ENCODE peak calls at places on chromosomes 12 and 14, in eight cellular contexts. One of them, this sample, is unnamed.

GRCh38 chr12:109612975-109613502 is 39.4 kb downstream of the MVK start:
- DNase-seq in NCI-H1092 treated with DMSO at 0.1 percent for 48 hours: no peak
- DNase-seq in NCI-H460: no peak
- DNase-seq in CD8-positive, alpha-beta T cell: no peak
- DNase-seq in RPMI7951: peak
- DNase-seq in MCF 10A: peak
- DNase-seq in PC-3: peak
- DNase-seq in T-helper 17 cell: no peak
- DNase-seq in this sample: peak

GRCh38 chr12:9363145-9363544 is 154.9 kb upstream of the PZP start:
- DNase-seq in NCI-H1092 treated with DMSO at 0.1 percent for 48 hours: no peak
- DNase-seq in NCI-H460: no peak
- DNase-seq in CD8-positive, alpha-beta T cell: no peak
- DNase-seq in RPMI7951: no peak
- DNase-seq in MCF 10A: no peak
- DNase-seq in PC-3: no peak
- DNase-seq in T-helper 17 cell: no peak
- DNase-seq in this sample: no peak

GRCh38 chr12:103762473-103762872 is 78.6 kb downstream of the NT5DC3 start:
- DNase-seq in NCI-H1092 treated with DMSO at 0.1 percent for 48 hours: no peak
- DNase-seq in NCI-H460: no peak
- DNase-seq in CD8-positive, alpha-beta T cell: no peak
- DNase-seq in RPMI7951: no peak
- DNase-seq in MCF 10A: no peak
- DNase-seq in PC-3: no peak
- DNase-seq in T-helper 17 cell: no peak
- DNase-seq in this sample: no peak

GRCh38 chr14:54169254-54169924 is 212.8 kb upstream of the BMP4 start:
- DNase-seq in NCI-H1092 treated with DMSO at 0.1 percent for 48 hours: no peak
- DNase-seq in NCI-H460: no peak
- DNase-seq in CD8-positive, alpha-beta T cell: no peak
- DNase-seq in RPMI7951: peak
- DNase-seq in MCF 10A: peak
- DNase-seq in PC-3: peak
- DNase-seq in T-helper 17 cell: no peak
- DNase-seq in this sample: no peak

GRCh38 chr14:51513281-51513680 is 138.4 kb upstream of the FRMD6 start:
- DNase-seq in NCI-H1092 treated with DMSO at 0.1 percent for 48 hours: no peak
- DNase-seq in NCI-H460: no peak
- DNase-seq in CD8-positive, alpha-beta T cell: no peak
- DNase-seq in RPMI7951: peak
- DNase-seq in MCF 10A: no peak
- DNase-seq in PC-3: no peak
- DNase-seq in T-helper 17 cell: no peak
- DNase-seq in this sample: no peak

GRCh38 chr12:22562187-22563028 is 18.1 kb upstream of the C2CD5 start:
- DNase-seq in NCI-H1092 treated with DMSO at 0.1 percent for 48 hours: no peak
- DNase-seq in NCI-H460: no peak
- DNase-seq in CD8-positive, alpha-beta T cell: no peak
- DNase-seq in RPMI7951: no peak
- DNase-seq in MCF 10A: no peak
- DNase-seq in PC-3: no peak
- DNase-seq in T-helper 17 cell: no peak
- DNase-seq in this sample: no peak

GRCh38 chr12:20361416-20361815 is 6.9 kb upstream of the PDE3A start:
- DNase-seq in NCI-H1092 treated with DMSO at 0.1 percent for 48 hours: no peak
- DNase-seq in NCI-H460: no peak
- DNase-seq in CD8-positive, alpha-beta T cell: no peak
- DNase-seq in RPMI7951: no peak
- DNase-seq in MCF 10A: no peak
- DNase-seq in PC-3: no peak
- DNase-seq in T-helper 17 cell: no peak
- DNase-seq in this sample: no peak

GRCh38 chr12:130715150-130715995 is 726 bp downstream of the RIMBP2 start:
- DNase-seq in NCI-H1092 treated with DMSO at 0.1 percent for 48 hours: peak
- DNase-seq in NCI-H460: no peak
- DNase-seq in CD8-positive, alpha-beta T cell: no peak
- DNase-seq in RPMI7951: no peak
- DNase-seq in MCF 10A: no peak
- DNase-seq in PC-3: no peak
- DNase-seq in T-helper 17 cell: no peak
- DNase-seq in this sample: no peak

GRCh38 chr14:87148655-87149054 is 844.3 kb downstream of the GALC start:
- DNase-seq in NCI-H1092 treated with DMSO at 0.1 percent for 48 hours: no peak
- DNase-seq in NCI-H460: no peak
- DNase-seq in CD8-positive, alpha-beta T cell: no peak
- DNase-seq in RPMI7951: no peak
- DNase-seq in MCF 10A: no peak
- DNase-seq in PC-3: no peak
- DNase-seq in T-helper 17 cell: no peak
- DNase-seq in this sample: no peak

GRCh38 chr14:73786942-73787759 is 64.5 kb upstream of the PTGR2 start:
- DNase-seq in NCI-H1092 treated with DMSO at 0.1 percent for 48 hours: no peak
- DNase-seq in NCI-H460: no peak
- DNase-seq in CD8-positive, alpha-beta T cell: peak
- DNase-seq in RPMI7951: peak
- DNase-seq in MCF 10A: peak
- DNase-seq in PC-3: peak
- DNase-seq in T-helper 17 cell: peak
- DNase-seq in this sample: no peak

GRCh38 chr12:105220929-105221290 is 15.1 kb downstream of the APPL2 start:
- DNase-seq in NCI-H1092 treated with DMSO at 0.1 percent for 48 hours: no peak
- DNase-seq in NCI-H460: no peak
- DNase-seq in CD8-positive, alpha-beta T cell: no peak
- DNase-seq in RPMI7951: no peak
- DNase-seq in MCF 10A: no peak
- DNase-seq in PC-3: peak
- DNase-seq in T-helper 17 cell: no peak
- DNase-seq in this sample: no peak

GRCh38 chr14:61533513-61534255 is 161.6 kb upstream of the HIF1A start:
- DNase-seq in NCI-H1092 treated with DMSO at 0.1 percent for 48 hours: no peak
- DNase-seq in NCI-H460: no peak
- DNase-seq in CD8-positive, alpha-beta T cell: no peak
- DNase-seq in RPMI7951: no peak
- DNase-seq in MCF 10A: peak
- DNase-seq in PC-3: no peak
- DNase-seq in T-helper 17 cell: no peak
- DNase-seq in this sample: no peak

GRCh38 chr12:103956515-103957027 is 9.1 kb upstream of the TDG start:
- DNase-seq in NCI-H1092 treated with DMSO at 0.1 percent for 48 hours: peak
- DNase-seq in NCI-H460: no peak
- DNase-seq in CD8-positive, alpha-beta T cell: no peak
- DNase-seq in RPMI7951: no peak
- DNase-seq in MCF 10A: no peak
- DNase-seq in PC-3: peak
- DNase-seq in T-helper 17 cell: no peak
- DNase-seq in this sample: no peak

GRCh38 chr12:91109148-91109564 is 2.1 kb downstream of the LUM start:
- DNase-seq in NCI-H1092 treated with DMSO at 0.1 percent for 48 hours: peak
- DNase-seq in NCI-H460: peak
- DNase-seq in CD8-positive, alpha-beta T cell: no peak
- DNase-seq in RPMI7951: peak
- DNase-seq in MCF 10A: peak
- DNase-seq in PC-3: peak
- DNase-seq in T-helper 17 cell: peak
- DNase-seq in this sample: peak

GRCh38 chr12:130715996-130716917 is at the start of gene RIMBP2:
- DNase-seq in NCI-H1092 treated with DMSO at 0.1 percent for 48 hours: peak
- DNase-seq in NCI-H460: peak
- DNase-seq in CD8-positive, alpha-beta T cell: no peak
- DNase-seq in RPMI7951: peak
- DNase-seq in MCF 10A: no peak
- DNase-seq in PC-3: no peak
- DNase-seq in T-helper 17 cell: no peak
- DNase-seq in this sample: no peak

GRCh38 chr12:94534761-94535613 is 75.3 kb upstream of the CEP83 start:
- DNase-seq in NCI-H1092 treated with DMSO at 0.1 percent for 48 hours: peak
- DNase-seq in NCI-H460: no peak
- DNase-seq in CD8-positive, alpha-beta T cell: no peak
- DNase-seq in RPMI7951: no peak
- DNase-seq in MCF 10A: no peak
- DNase-seq in PC-3: no peak
- DNase-seq in T-helper 17 cell: no peak
- DNase-seq in this sample: no peak

GRCh38 chr12:59079029-59079428 is 158.7 kb upstream of the LRIG3 start:
- DNase-seq in NCI-H1092 treated with DMSO at 0.1 percent for 48 hours: no peak
- DNase-seq in NCI-H460: no peak
- DNase-seq in CD8-positive, alpha-beta T cell: no peak
- DNase-seq in RPMI7951: no peak
- DNase-seq in MCF 10A: peak
- DNase-seq in PC-3: no peak
- DNase-seq in T-helper 17 cell: no peak
- DNase-seq in this sample: no peak

GRCh38 chr12:22082190-22082701 is 36.2 kb downstream of the CMAS start:
- DNase-seq in NCI-H1092 treated with DMSO at 0.1 percent for 48 hours: no peak
- DNase-seq in NCI-H460: no peak
- DNase-seq in CD8-positive, alpha-beta T cell: no peak
- DNase-seq in RPMI7951: no peak
- DNase-seq in MCF 10A: no peak
- DNase-seq in PC-3: no peak
- DNase-seq in T-helper 17 cell: no peak
- DNase-seq in this sample: no peak

GRCh38 chr14:75283162-75283883 is 4.7 kb downstream of the FOS start:
- DNase-seq in NCI-H1092 treated with DMSO at 0.1 percent for 48 hours: no peak
- DNase-seq in NCI-H460: no peak
- DNase-seq in CD8-positive, alpha-beta T cell: no peak
- DNase-seq in RPMI7951: peak
- DNase-seq in MCF 10A: no peak
- DNase-seq in PC-3: no peak
- DNase-seq in T-helper 17 cell: no peak
- DNase-seq in this sample: peak

GRCh38 chr12:6462234-6462995 is 8.1 kb downstream of the VAMP1 start:
- DNase-seq in NCI-H1092 treated with DMSO at 0.1 percent for 48 hours: no peak
- DNase-seq in NCI-H460: no peak
- DNase-seq in CD8-positive, alpha-beta T cell: no peak
- DNase-seq in RPMI7951: no peak
- DNase-seq in MCF 10A: no peak
- DNase-seq in PC-3: no peak
- DNase-seq in T-helper 17 cell: no peak
- DNase-seq in this sample: no peak

GRCh38 chr12:3493225-3494049 is 2.4 kb downstream of the PRMT8 start:
- DNase-seq in NCI-H1092 treated with DMSO at 0.1 percent for 48 hours: peak
- DNase-seq in NCI-H460: no peak
- DNase-seq in CD8-positive, alpha-beta T cell: no peak
- DNase-seq in RPMI7951: no peak
- DNase-seq in MCF 10A: no peak
- DNase-seq in PC-3: no peak
- DNase-seq in T-helper 17 cell: no peak
- DNase-seq in this sample: no peak